ENCODE peak calls at places on chromosomes 12 and 14, in ten cellular contexts. One of them, this sample, is unnamed.

GRCh38 chr14:54325766-54326165 is 71.0 kb upstream of the CDKN3 start:
- DNase-seq in tibial nerve: no peak
- DNase-seq in ovary: no peak
- DNase-seq in breast epithelium: no peak
- DNase-seq in heart left ventricle: no peak
- DNase-seq in body of pancreas: no peak
- DNase-seq in uterus: no peak
- DNase-seq in Peyer's patch: no peak
- DNase-seq in transverse colon: no peak
- DNase-seq in K562: no peak
- DNase-seq in this sample: no peak

GRCh38 chr14:64196668-64197411 is 97.3 kb downstream of the ESR2 start:
- DNase-seq in tibial nerve: peak; percentile 12
- DNase-seq in ovary: peak; percentile 75
- DNase-seq in breast epithelium: no peak
- DNase-seq in heart left ventricle: peak; percentile 73
- DNase-seq in body of pancreas: peak; percentile 76
- DNase-seq in uterus: no peak
- DNase-seq in Peyer's patch: peak; percentile 55
- DNase-seq in transverse colon: no peak
- DNase-seq in K562: no peak
- DNase-seq in this sample: peak; percentile 85

GRCh38 chr14:51653096-51653814 is 1.5 kb downstream of the FRMD6 start:
- DNase-seq in tibial nerve: peak; percentile 41
- DNase-seq in ovary: no peak
- DNase-seq in breast epithelium: no peak
- DNase-seq in heart left ventricle: no peak
- DNase-seq in body of pancreas: no peak
- DNase-seq in uterus: no peak
- DNase-seq in Peyer's patch: no peak
- DNase-seq in transverse colon: no peak
- DNase-seq in K562: peak; percentile 6
- DNase-seq in this sample: no peak

GRCh38 chr14:22535916-22536315 is 53.1 kb downstream of the DAD1 start:
- DNase-seq in tibial nerve: no peak
- DNase-seq in ovary: no peak
- DNase-seq in breast epithelium: no peak
- DNase-seq in heart left ventricle: no peak
- DNase-seq in body of pancreas: no peak
- DNase-seq in uterus: no peak
- DNase-seq in Peyer's patch: no peak
- DNase-seq in transverse colon: no peak
- DNase-seq in K562: no peak
- DNase-seq in this sample: no peak

GRCh38 chr14:34355584-34356266 is 106.3 kb downstream of the SPTSSA start:
- DNase-seq in tibial nerve: peak; percentile 34
- DNase-seq in ovary: no peak
- DNase-seq in breast epithelium: no peak
- DNase-seq in heart left ventricle: no peak
- DNase-seq in body of pancreas: no peak
- DNase-seq in uterus: no peak
- DNase-seq in Peyer's patch: no peak
- DNase-seq in transverse colon: no peak
- DNase-seq in K562: no peak
- DNase-seq in this sample: no peak

GRCh38 chr14:91058017-91058675 is 2.3 kb downstream of the RPS6KA5 start:
- DNase-seq in tibial nerve: no peak
- DNase-seq in ovary: no peak
- DNase-seq in breast epithelium: no peak
- DNase-seq in heart left ventricle: no peak
- DNase-seq in body of pancreas: no peak
- DNase-seq in uterus: no peak
- DNase-seq in Peyer's patch: no peak
- DNase-seq in transverse colon: no peak
- DNase-seq in K562: no peak
- DNase-seq in this sample: no peak

GRCh38 chr14:65302571-65303184 is 109.9 kb upstream of the FUT8 start:
- DNase-seq in tibial nerve: no peak
- DNase-seq in ovary: no peak
- DNase-seq in breast epithelium: no peak
- DNase-seq in heart left ventricle: no peak
- DNase-seq in body of pancreas: peak; percentile 82
- DNase-seq in uterus: no peak
- DNase-seq in Peyer's patch: peak; percentile 63
- DNase-seq in transverse colon: peak; percentile 46
- DNase-seq in K562: no peak
- DNase-seq in this sample: no peak

GRCh38 chr12:97022831-97023230 is 115.8 kb downstream of the NEDD1 start:
- DNase-seq in tibial nerve: no peak
- DNase-seq in ovary: no peak
- DNase-seq in breast epithelium: no peak
- DNase-seq in heart left ventricle: no peak
- DNase-seq in body of pancreas: no peak
- DNase-seq in uterus: no peak
- DNase-seq in Peyer's patch: no peak
- DNase-seq in transverse colon: no peak
- DNase-seq in K562: no peak
- DNase-seq in this sample: no peak

GRCh38 chr14:93267149-93267711 is 60.2 kb downstream of the UBR7 start:
- DNase-seq in tibial nerve: no peak
- DNase-seq in ovary: no peak
- DNase-seq in breast epithelium: no peak
- DNase-seq in heart left ventricle: no peak
- DNase-seq in body of pancreas: peak; percentile 16
- DNase-seq in uterus: no peak
- DNase-seq in Peyer's patch: no peak
- DNase-seq in transverse colon: no peak
- DNase-seq in K562: no peak
- DNase-seq in this sample: no peak

GRCh38 chr12:90909069-90909676 is 45.8 kb downstream of the CCER1 start:
- DNase-seq in tibial nerve: peak; percentile 17
- DNase-seq in ovary: no peak
- DNase-seq in breast epithelium: no peak
- DNase-seq in heart left ventricle: no peak
- DNase-seq in body of pancreas: peak; percentile 17
- DNase-seq in uterus: no peak
- DNase-seq in Peyer's patch: no peak
- DNase-seq in transverse colon: no peak
- DNase-seq in K562: no peak
- DNase-seq in this sample: peak; percentile 66

GRCh38 chr14:32980178-32980886 is 41.7 kb downstream of the NPAS3 start:
- DNase-seq in tibial nerve: no peak
- DNase-seq in ovary: no peak
- DNase-seq in breast epithelium: no peak
- DNase-seq in heart left ventricle: no peak
- DNase-seq in body of pancreas: no peak
- DNase-seq in uterus: no peak
- DNase-seq in Peyer's patch: no peak
- DNase-seq in transverse colon: no peak
- DNase-seq in K562: no peak
- DNase-seq in this sample: no peak

DNA sequence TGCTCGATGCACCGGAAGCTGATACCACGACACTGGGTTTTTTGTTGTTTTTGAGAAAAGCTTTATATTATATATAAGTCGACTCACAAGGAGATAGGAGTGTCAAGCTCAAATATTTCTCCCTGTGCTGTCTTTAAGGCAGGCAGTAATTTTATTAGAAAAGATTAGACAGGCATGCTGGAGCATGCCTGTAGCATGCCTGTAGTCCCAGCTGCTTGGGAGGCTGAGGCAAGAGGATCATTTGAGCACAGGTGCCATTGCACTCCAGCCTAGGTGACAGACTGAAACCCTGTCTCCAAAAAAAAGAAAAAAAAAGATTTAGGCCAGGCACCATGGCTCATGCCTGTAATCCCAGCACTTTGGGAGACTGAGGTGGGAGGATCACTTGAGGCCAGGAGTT is 51.8 kb downstream of the GNS start:
- DNase-seq in tibial nerve: no peak
- DNase-seq in ovary: no peak
- DNase-seq in breast epithelium: no peak
- DNase-seq in heart left ventricle: no peak
- DNase-seq in body of pancreas: no peak
- DNase-seq in uterus: no peak
- DNase-seq in Peyer's patch: no peak
- DNase-seq in transverse colon: no peak
- DNase-seq in K562: no peak
- DNase-seq in this sample: no peak
- H3K27me3 ChIP-seq in tibial nerve: no peaks in the 10 kb centered on the region
- H3K27me3 ChIP-seq in ovary: no peaks in the 10 kb centered on the region
- H3K27me3 ChIP-seq in breast epithelium: no peaks in the 10 kb centered on the region
- H3K27me3 ChIP-seq in heart left ventricle: no peaks in the 10 kb centered on the region
- H3K27me3 ChIP-seq in body of pancreas: no peaks in the 10 kb centered on the region
- H3K27me3 ChIP-seq in uterus: no peaks in the 10 kb centered on the region
- H3K27me3 ChIP-seq in Peyer's patch: no peaks in the 10 kb centered on the region
- H3K27me3 ChIP-seq in transverse colon: no peaks in the 10 kb centered on the region
- H3K27me3 ChIP-seq in K562: no peaks in the 10 kb centered on the region
- H3K27me3 ChIP-seq in this sample: no peaks in the 10 kb centered on the region

DNA sequence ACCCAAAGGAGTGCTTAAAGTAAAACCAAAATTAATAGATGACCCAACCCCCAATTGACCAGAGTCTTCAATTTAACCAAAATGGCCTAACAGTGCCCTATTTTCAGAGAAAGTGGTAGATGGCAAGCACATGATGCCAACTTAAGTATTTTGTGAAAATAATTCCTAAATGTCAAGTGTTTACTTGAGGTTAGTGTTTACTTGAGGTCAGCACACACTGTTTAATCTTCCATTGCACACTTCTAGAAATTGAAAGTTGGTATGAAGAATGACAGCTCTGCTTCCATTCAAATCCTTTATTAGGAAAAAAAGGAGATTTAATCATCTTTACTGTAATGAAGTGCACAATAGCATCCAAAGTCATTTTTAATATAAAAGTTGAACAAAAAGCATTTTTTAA is 25.9 kb upstream of the CAND1 start:
- DNase-seq in tibial nerve: no peak
- DNase-seq in ovary: no peak
- DNase-seq in breast epithelium: no peak
- DNase-seq in heart left ventricle: no peak
- DNase-seq in body of pancreas: no peak
- DNase-seq in uterus: no peak
- DNase-seq in Peyer's patch: no peak
- DNase-seq in transverse colon: no peak
- DNase-seq in K562: no peak
- DNase-seq in this sample: no peak
- H3K27ac ChIP-seq in tibial nerve: no peak overlapping the region
- H3K27ac ChIP-seq in ovary: no peak overlapping the region
- H3K27ac ChIP-seq in breast epithelium: no peak overlapping the region
- H3K27ac ChIP-seq in heart left ventricle: no peak overlapping the region
- H3K27ac ChIP-seq in body of pancreas: no peak overlapping the region
- H3K27ac ChIP-seq in uterus: no peak overlapping the region
- H3K27ac ChIP-seq in Peyer's patch: no peak overlapping the region
- H3K27ac ChIP-seq in transverse colon: no peak overlapping the region
- H3K27ac ChIP-seq in K562: no peak overlapping the region
- H3K27ac ChIP-seq in this sample: no peak overlapping the region

GRCh38 chr12:6370576-6370935 is 4.8 kb downstream of the SCNN1A start:
- DNase-seq in tibial nerve: no peak
- DNase-seq in ovary: no peak
- DNase-seq in breast epithelium: no peak
- DNase-seq in heart left ventricle: no peak
- DNase-seq in body of pancreas: no peak
- DNase-seq in uterus: no peak
- DNase-seq in Peyer's patch: no peak
- DNase-seq in transverse colon: no peak
- DNase-seq in K562: no peak
- DNase-seq in this sample: no peak

GRCh38 chr12:6370994-6371754 is 4.2 kb downstream of the SCNN1A start:
- DNase-seq in tibial nerve: no peak
- DNase-seq in ovary: peak; percentile 31
- DNase-seq in breast epithelium: no peak
- DNase-seq in heart left ventricle: no peak
- DNase-seq in body of pancreas: peak; percentile 67
- DNase-seq in uterus: peak; percentile 43
- DNase-seq in Peyer's patch: no peak
- DNase-seq in transverse colon: peak; percentile 84
- DNase-seq in K562: peak; percentile 69
- DNase-seq in this sample: no peak

GRCh38 chr12:6374028-6374780 is 1.2 kb downstream of the SCNN1A start:
- DNase-seq in tibial nerve: no peak
- DNase-seq in ovary: no peak
- DNase-seq in breast epithelium: no peak
- DNase-seq in heart left ventricle: no peak
- DNase-seq in body of pancreas: no peak
- DNase-seq in uterus: no peak
- DNase-seq in Peyer's patch: no peak
- DNase-seq in transverse colon: peak; percentile 16
- DNase-seq in K562: no peak
- DNase-seq in this sample: no peak

GRCh38 chr12:6373022-6373787 is 2.2 kb downstream of the SCNN1A start:
- DNase-seq in tibial nerve: no peak
- DNase-seq in ovary: no peak
- DNase-seq in breast epithelium: no peak
- DNase-seq in heart left ventricle: no peak
- DNase-seq in body of pancreas: no peak
- DNase-seq in uterus: no peak
- DNase-seq in Peyer's patch: no peak
- DNase-seq in transverse colon: peak; percentile 62
- DNase-seq in K562: no peak
- DNase-seq in this sample: no peak

GRCh38 chr12:6372403-6373003 is 2.9 kb downstream of the SCNN1A start:
- DNase-seq in tibial nerve: peak; percentile 52
- DNase-seq in ovary: peak; percentile 44
- DNase-seq in breast epithelium: peak; percentile 68
- DNase-seq in heart left ventricle: no peak
- DNase-seq in body of pancreas: peak; percentile 45
- DNase-seq in uterus: peak; percentile 24
- DNase-seq in Peyer's patch: no peak
- DNase-seq in transverse colon: peak; percentile 56
- DNase-seq in K562: no peak
- DNase-seq in this sample: no peak
- TF ChIP-seq POLR2A in tibial nerve: no peak
- TF ChIP-seq POLR2A in ovary: no peak
- TF ChIP-seq POLR2A in breast epithelium: no peak
- TF ChIP-seq POLR2A in heart left ventricle: no peak
- TF ChIP-seq POLR2A in body of pancreas: no peak
- TF ChIP-seq POLR2A in uterus: no peak
- TF ChIP-seq POLR2A in Peyer's patch: no peak
- TF ChIP-seq POLR2A in transverse colon: no peak
- TF ChIP-seq POLR2A in K562: no peak
- TF ChIP-seq POLR2A in this sample: no peak

DNA sequence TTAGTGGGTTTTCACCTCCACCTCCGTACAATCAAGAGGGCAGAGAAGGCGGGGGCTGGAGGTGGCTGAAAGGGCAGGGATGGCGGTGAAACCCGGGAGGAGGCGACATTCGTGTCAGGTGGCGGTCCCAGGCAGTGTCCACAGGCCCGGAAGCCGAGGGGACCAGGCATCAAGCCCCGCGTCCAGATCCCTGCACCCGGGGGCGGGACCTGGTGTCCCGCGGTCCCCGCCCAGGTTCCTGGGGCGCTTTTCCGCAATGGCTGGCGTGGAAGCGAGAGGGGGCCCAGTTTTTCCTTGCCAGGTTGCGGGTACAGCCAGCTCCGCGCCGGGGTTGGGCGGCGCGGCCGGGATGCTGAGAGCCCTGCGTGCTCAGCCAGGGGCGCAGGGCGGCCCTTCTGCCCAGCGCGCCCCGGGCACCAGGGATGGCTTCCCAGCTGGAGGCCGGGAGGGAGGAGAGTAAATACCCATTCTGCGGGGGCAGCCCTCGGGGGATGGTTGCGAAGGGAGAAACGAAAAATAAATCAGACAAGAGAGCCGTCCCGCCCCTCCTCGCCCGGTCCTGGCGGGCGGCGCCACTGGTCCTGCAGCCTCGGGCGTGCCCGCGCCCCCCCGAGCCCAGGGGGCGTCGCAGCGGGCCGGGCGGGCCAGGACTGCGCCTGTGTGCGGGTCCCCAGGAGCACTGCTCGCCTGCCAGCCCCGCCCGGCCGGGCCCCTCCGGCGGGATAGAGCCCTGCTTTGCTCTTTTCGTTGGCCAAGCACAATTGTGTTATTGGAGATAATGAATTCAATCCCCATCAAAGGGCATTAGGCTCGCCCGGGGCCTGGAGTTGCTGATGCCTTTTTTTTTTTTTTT is 11.5 kb downstream of the FOXA1 start:
- DNase-seq in tibial nerve: no peak
- DNase-seq in ovary: no peak
- DNase-seq in breast epithelium: peak; percentile 66
- DNase-seq in heart left ventricle: peak; percentile 47
- DNase-seq in body of pancreas: no peak
- DNase-seq in uterus: no peak
- DNase-seq in Peyer's patch: no peak
- DNase-seq in transverse colon: peak; percentile 48
- DNase-seq in K562: no peak
- DNase-seq in this sample: no peak
- H3K27me3 ChIP-seq in tibial nerve: peaks cover 78% of the 10 kb centered on the region
- H3K27me3 ChIP-seq in ovary: no peaks in the 10 kb centered on the region
- H3K27me3 ChIP-seq in breast epithelium: peaks cover 58% of the 10 kb centered on the region
- H3K27me3 ChIP-seq in heart left ventricle: peaks cover 96% of the 10 kb centered on the region
- H3K27me3 ChIP-seq in body of pancreas: peaks cover 43% of the 10 kb centered on the region
- H3K27me3 ChIP-seq in uterus: peaks cover 14% of the 10 kb centered on the region
- H3K27me3 ChIP-seq in Peyer's patch: no peaks in the 10 kb centered on the region
- H3K27me3 ChIP-seq in transverse colon: peaks cover 61% of the 10 kb centered on the region
- H3K27me3 ChIP-seq in K562: no peaks in the 10 kb centered on the region
- H3K27me3 ChIP-seq in this sample: no peaks in the 10 kb centered on the region

This sample was measured in testis.